ENCODE peak calls at places on chromosomes 13 and 19, in five cellular contexts. One of them, this sample, is unnamed.

GRCh38 chr13:62704795-62705329 is 1289.2 kb upstream of the PCDH20 start:
- ATAC-seq in activated CD4-positive, CD25-positive, alpha-beta regulatory T cell treated with anti-CD3 and anti-CD28 coated beads, Interleukin-2, amount 50 U/mL, for 24 hours: no peak
- ATAC-seq in Right ventricle myocardium superior: no peak
- ATAC-seq in PC-3: no peak
- ATAC-seq in activated T-cell treated with anti-CD3 and anti-CD28 coated beads, Interleukin-2, amount 50 U/mL, for 4 hours: no peak
- ATAC-seq in this sample: no peak

GRCh38 chr19:46890423-46891170 is 29.8 kb downstream of the ARHGAP35 start:
- ATAC-seq in activated CD4-positive, CD25-positive, alpha-beta regulatory T cell treated with anti-CD3 and anti-CD28 coated beads, Interleukin-2, amount 50 U/mL, for 24 hours: no peak
- ATAC-seq in Right ventricle myocardium superior: peak; percentile 34
- ATAC-seq in PC-3: peak; percentile 93
- ATAC-seq in activated T-cell treated with anti-CD3 and anti-CD28 coated beads, Interleukin-2, amount 50 U/mL, for 4 hours: no peak
- ATAC-seq in this sample: no peak

GRCh38 chr13:113458218-113459065 is 5.2 kb upstream of the ADPRHL1 start:
- ATAC-seq in activated CD4-positive, CD25-positive, alpha-beta regulatory T cell treated with anti-CD3 and anti-CD28 coated beads, Interleukin-2, amount 50 U/mL, for 24 hours: no peak
- ATAC-seq in Right ventricle myocardium superior: peak; percentile 50
- ATAC-seq in PC-3: no peak
- ATAC-seq in activated T-cell treated with anti-CD3 and anti-CD28 coated beads, Interleukin-2, amount 50 U/mL, for 4 hours: no peak
- ATAC-seq in this sample: no peak

GRCh38 chr19:17021793-17022590 is 4.6 kb downstream of the CPAMD8 start:
- ATAC-seq in activated CD4-positive, CD25-positive, alpha-beta regulatory T cell treated with anti-CD3 and anti-CD28 coated beads, Interleukin-2, amount 50 U/mL, for 24 hours: no peak
- ATAC-seq in Right ventricle myocardium superior: peak; percentile 59
- ATAC-seq in PC-3: no peak
- ATAC-seq in activated T-cell treated with anti-CD3 and anti-CD28 coated beads, Interleukin-2, amount 50 U/mL, for 4 hours: no peak
- ATAC-seq in this sample: peak; percentile 35

GRCh38 chr19:53540091-53540490 is 2.1 kb downstream of the ZNF331 start:
- ATAC-seq in activated CD4-positive, CD25-positive, alpha-beta regulatory T cell treated with anti-CD3 and anti-CD28 coated beads, Interleukin-2, amount 50 U/mL, for 24 hours: no peak
- ATAC-seq in Right ventricle myocardium superior: no peak
- ATAC-seq in PC-3: no peak
- ATAC-seq in activated T-cell treated with anti-CD3 and anti-CD28 coated beads, Interleukin-2, amount 50 U/mL, for 4 hours: no peak
- ATAC-seq in this sample: no peak

GRCh38 chr19:4431808-4432674 is 25.6 kb downstream of the UBXN6 start:
- ATAC-seq in activated CD4-positive, CD25-positive, alpha-beta regulatory T cell treated with anti-CD3 and anti-CD28 coated beads, Interleukin-2, amount 50 U/mL, for 24 hours: no peak
- ATAC-seq in Right ventricle myocardium superior: peak; percentile 60
- ATAC-seq in PC-3: no peak
- ATAC-seq in activated T-cell treated with anti-CD3 and anti-CD28 coated beads, Interleukin-2, amount 50 U/mL, for 4 hours: no peak
- ATAC-seq in this sample: peak; percentile 84

GRCh38 chr19:3175761-3176714 is 2.5 kb upstream of the S1PR4 start:
- ATAC-seq in activated CD4-positive, CD25-positive, alpha-beta regulatory T cell treated with anti-CD3 and anti-CD28 coated beads, Interleukin-2, amount 50 U/mL, for 24 hours: no peak
- ATAC-seq in Right ventricle myocardium superior: no peak
- ATAC-seq in PC-3: peak; percentile 48
- ATAC-seq in activated T-cell treated with anti-CD3 and anti-CD28 coated beads, Interleukin-2, amount 50 U/mL, for 4 hours: no peak
- ATAC-seq in this sample: no peak

GRCh38 chr13:32748305-32748704 is 162.1 kb downstream of the PDS5B start:
- ATAC-seq in activated CD4-positive, CD25-positive, alpha-beta regulatory T cell treated with anti-CD3 and anti-CD28 coated beads, Interleukin-2, amount 50 U/mL, for 24 hours: no peak
- ATAC-seq in Right ventricle myocardium superior: no peak
- ATAC-seq in PC-3: no peak
- ATAC-seq in activated T-cell treated with anti-CD3 and anti-CD28 coated beads, Interleukin-2, amount 50 U/mL, for 4 hours: no peak
- ATAC-seq in this sample: no peak

GRCh38 chr19:55526216-55527196 is 10.4 kb downstream of the SBK2 start:
- ATAC-seq in activated CD4-positive, CD25-positive, alpha-beta regulatory T cell treated with anti-CD3 and anti-CD28 coated beads, Interleukin-2, amount 50 U/mL, for 24 hours: no peak
- ATAC-seq in Right ventricle myocardium superior: peak; percentile 82
- ATAC-seq in PC-3: peak; percentile 87
- ATAC-seq in activated T-cell treated with anti-CD3 and anti-CD28 coated beads, Interleukin-2, amount 50 U/mL, for 4 hours: no peak
- ATAC-seq in this sample: no peak

GRCh38 chr19:3788991-3789778 is 3.0 kb upstream of the MATK start:
- ATAC-seq in activated CD4-positive, CD25-positive, alpha-beta regulatory T cell treated with anti-CD3 and anti-CD28 coated beads, Interleukin-2, amount 50 U/mL, for 24 hours: no peak
- ATAC-seq in Right ventricle myocardium superior: no peak
- ATAC-seq in PC-3: no peak
- ATAC-seq in activated T-cell treated with anti-CD3 and anti-CD28 coated beads, Interleukin-2, amount 50 U/mL, for 4 hours: no peak
- ATAC-seq in this sample: no peak

GRCh38 chr13:56189439-56189838 is 951.3 kb upstream of the PRR20A start:
- ATAC-seq in activated CD4-positive, CD25-positive, alpha-beta regulatory T cell treated with anti-CD3 and anti-CD28 coated beads, Interleukin-2, amount 50 U/mL, for 24 hours: no peak
- ATAC-seq in Right ventricle myocardium superior: no peak
- ATAC-seq in PC-3: no peak
- ATAC-seq in activated T-cell treated with anti-CD3 and anti-CD28 coated beads, Interleukin-2, amount 50 U/mL, for 4 hours: no peak
- ATAC-seq in this sample: no peak

GRCh38 chr13:66558511-66558910 is 671.6 kb downstream of the PCDH9 start:
- ATAC-seq in activated CD4-positive, CD25-positive, alpha-beta regulatory T cell treated with anti-CD3 and anti-CD28 coated beads, Interleukin-2, amount 50 U/mL, for 24 hours: no peak
- ATAC-seq in Right ventricle myocardium superior: no peak
- ATAC-seq in PC-3: no peak
- ATAC-seq in activated T-cell treated with anti-CD3 and anti-CD28 coated beads, Interleukin-2, amount 50 U/mL, for 4 hours: no peak
- ATAC-seq in this sample: no peak

GRCh38 chr19:40623403-40624239 is 22.5 kb downstream of the LTBP4 start:
- ATAC-seq in activated CD4-positive, CD25-positive, alpha-beta regulatory T cell treated with anti-CD3 and anti-CD28 coated beads, Interleukin-2, amount 50 U/mL, for 24 hours: no peak
- ATAC-seq in Right ventricle myocardium superior: peak; percentile 28
- ATAC-seq in PC-3: peak; percentile 96
- ATAC-seq in activated T-cell treated with anti-CD3 and anti-CD28 coated beads, Interleukin-2, amount 50 U/mL, for 4 hours: no peak
- ATAC-seq in this sample: no peak

GRCh38 chr19:13155472-13156284 is 5.5 kb downstream of the IER2 start:
- ATAC-seq in activated CD4-positive, CD25-positive, alpha-beta regulatory T cell treated with anti-CD3 and anti-CD28 coated beads, Interleukin-2, amount 50 U/mL, for 24 hours: no peak
- ATAC-seq in Right ventricle myocardium superior: no peak
- ATAC-seq in PC-3: peak; percentile 14
- ATAC-seq in activated T-cell treated with anti-CD3 and anti-CD28 coated beads, Interleukin-2, amount 50 U/mL, for 4 hours: no peak
- ATAC-seq in this sample: peak; percentile 66

GRCh38 chr13:95301947-95302386 is 716 bp upstream of the ABCC4 start:
- ATAC-seq in activated CD4-positive, CD25-positive, alpha-beta regulatory T cell treated with anti-CD3 and anti-CD28 coated beads, Interleukin-2, amount 50 U/mL, for 24 hours: no peak
- ATAC-seq in Right ventricle myocardium superior: no peak
- ATAC-seq in PC-3: no peak
- ATAC-seq in activated T-cell treated with anti-CD3 and anti-CD28 coated beads, Interleukin-2, amount 50 U/mL, for 4 hours: no peak
- ATAC-seq in this sample: peak; percentile 10

GRCh38 chr13:75120071-75120470 is 361.9 kb downstream of the TBC1D4 start:
- ATAC-seq in activated CD4-positive, CD25-positive, alpha-beta regulatory T cell treated with anti-CD3 and anti-CD28 coated beads, Interleukin-2, amount 50 U/mL, for 24 hours: no peak
- ATAC-seq in Right ventricle myocardium superior: no peak
- ATAC-seq in PC-3: no peak
- ATAC-seq in activated T-cell treated with anti-CD3 and anti-CD28 coated beads, Interleukin-2, amount 50 U/mL, for 4 hours: no peak
- ATAC-seq in this sample: no peak

GRCh38 chr19:33416307-33417215 is 43.1 kb downstream of the CEBPG start:
- ATAC-seq in activated CD4-positive, CD25-positive, alpha-beta regulatory T cell treated with anti-CD3 and anti-CD28 coated beads, Interleukin-2, amount 50 U/mL, for 24 hours: peak; percentile 80
- ATAC-seq in Right ventricle myocardium superior: peak; percentile 60
- ATAC-seq in PC-3: peak; percentile 82
- ATAC-seq in activated T-cell treated with anti-CD3 and anti-CD28 coated beads, Interleukin-2, amount 50 U/mL, for 4 hours: peak; percentile 86
- ATAC-seq in this sample: peak; percentile 59

GRCh38 chr13:36788276-36788675 is 30.7 kb upstream of the RFXAP start:
- ATAC-seq in activated CD4-positive, CD25-positive, alpha-beta regulatory T cell treated with anti-CD3 and anti-CD28 coated beads, Interleukin-2, amount 50 U/mL, for 24 hours: no peak
- ATAC-seq in Right ventricle myocardium superior: no peak
- ATAC-seq in PC-3: peak; percentile 90
- ATAC-seq in activated T-cell treated with anti-CD3 and anti-CD28 coated beads, Interleukin-2, amount 50 U/mL, for 4 hours: no peak
- ATAC-seq in this sample: no peak

GRCh38 chr19:48244289-48244688 is 11.4 kb downstream of the CARD8 start:
- ATAC-seq in activated CD4-positive, CD25-positive, alpha-beta regulatory T cell treated with anti-CD3 and anti-CD28 coated beads, Interleukin-2, amount 50 U/mL, for 24 hours: peak; percentile 89
- ATAC-seq in Right ventricle myocardium superior: no peak
- ATAC-seq in PC-3: peak; percentile 46
- ATAC-seq in activated T-cell treated with anti-CD3 and anti-CD28 coated beads, Interleukin-2, amount 50 U/mL, for 4 hours: peak; percentile 92
- ATAC-seq in this sample: no peak

GRCh38 chr19:23851966-23852365 is 62.7 kb upstream of the ZNF726 start:
- ATAC-seq in activated CD4-positive, CD25-positive, alpha-beta regulatory T cell treated with anti-CD3 and anti-CD28 coated beads, Interleukin-2, amount 50 U/mL, for 24 hours: no peak
- ATAC-seq in Right ventricle myocardium superior: no peak
- ATAC-seq in PC-3: no peak
- ATAC-seq in activated T-cell treated with anti-CD3 and anti-CD28 coated beads, Interleukin-2, amount 50 U/mL, for 4 hours: no peak
- ATAC-seq in this sample: no peak

This sample was measured in stimulated activated memory B cell treated with anti-CD40 and anti-IgM and Interleukin-4, amounts not matched to agents 10 μg/mL and 1 μg/mL and 100 μg/mL, for 72 hours.